ENCODE peak calls at places on chromosomes 4 and X, in four cellular contexts. One of them, this sample, is unnamed.

GRCh38 chr4:140567722-140568121 is 1.0 kb downstream of the UCP1 start:
- DNase-seq in A549: no peak
- DNase-seq in K562: no peak
- DNase-seq in HepG2: no peak
- DNase-seq in this sample: peak; percentile 37

GRCh38 chrX:13688384-13688771 is 550 bp upstream of the RAB9A start:
- DNase-seq in A549: no peak
- DNase-seq in HepG2: no peak
- DNase-seq in K562: no peak
- DNase-seq in this sample: no peak

GRCh38 chr4:10111067-10111801 is 5.4 kb downstream of the WDR1 start:
- DNase-seq in K562: no peak
- DNase-seq in A549: no peak
- DNase-seq in HepG2: no peak
- DNase-seq in this sample: no peak

GRCh38 chr4:168608771-168609170 is 111.9 kb downstream of the PALLD start:
- DNase-seq in HepG2: no peak
- DNase-seq in A549: no peak
- DNase-seq in K562: no peak
- DNase-seq in this sample: no peak

GRCh38 chr4:128354205-128354821 is 66.7 kb upstream of the PGRMC2 start:
- DNase-seq in HepG2: peak; percentile 30
- DNase-seq in K562: peak; percentile 21
- DNase-seq in A549: peak; percentile 88
- DNase-seq in this sample: no peak

GRCh38 chr4:7306566-7306965 is 114.2 kb downstream of the SORCS2 start:
- DNase-seq in K562: no peak
- DNase-seq in HepG2: no peak
- DNase-seq in A549: no peak
- DNase-seq in this sample: no peak

GRCh38 chr4:99655315-99656081 is 2.1 kb downstream of the C4orf54 start:
- DNase-seq in HepG2: no peak
- DNase-seq in K562: no peak
- DNase-seq in A549: no peak
- DNase-seq in this sample: no peak

GRCh38 chrX:39981946-39982345 is 115.8 kb downstream of the BCOR start:
- DNase-seq in K562: no peak
- DNase-seq in HepG2: no peak
- DNase-seq in A549: no peak
- DNase-seq in this sample: no peak

GRCh38 chr4:112519689-112520597 is 4.0 kb upstream of the NEUROG2 start:
- DNase-seq in A549: no peak
- DNase-seq in HepG2: no peak
- DNase-seq in K562: no peak
- DNase-seq in this sample: peak; percentile 70

GRCh38 chr4:53532521-53532920 is 58.8 kb downstream of the LNX1 start:
- DNase-seq in HepG2: no peak
- DNase-seq in A549: no peak
- DNase-seq in K562: no peak
- DNase-seq in this sample: no peak

GRCh38 chr4:5964030-5964429 is 54.2 kb downstream of the C4orf50 start:
- DNase-seq in A549: no peak
- DNase-seq in K562: no peak
- DNase-seq in HepG2: no peak
- DNase-seq in this sample: no peak

GRCh38 chr4:5962416-5962815 is 55.8 kb downstream of the C4orf50 start:
- DNase-seq in K562: no peak
- DNase-seq in A549: no peak
- DNase-seq in HepG2: no peak
- DNase-seq in this sample: no peak

GRCh38 chr4:5965225-5965624 is 53.0 kb downstream of the C4orf50 start:
- DNase-seq in K562: no peak
- DNase-seq in HepG2: no peak
- DNase-seq in A549: no peak
- DNase-seq in this sample: no peak

GRCh38 chr4:5960197-5960880 is 57.9 kb downstream of the C4orf50 start:
- DNase-seq in HepG2: no peak
- DNase-seq in A549: no peak
- DNase-seq in K562: no peak
- DNase-seq in this sample: no peak

GRCh38 chr4:5963611-5964010 is 54.6 kb downstream of the C4orf50 start:
- DNase-seq in K562: no peak
- DNase-seq in A549: no peak
- DNase-seq in HepG2: no peak
- DNase-seq in this sample: peak; percentile 40
- TF ChIP-seq HMGXB4 in K562: no peak
- TF ChIP-seq HMGXB4 in A549: no peak
- TF ChIP-seq HMGXB4 in HepG2: no peak
- TF ChIP-seq HMGXB4 in this sample: no peak

GRCh38 chr4:185728886-185729285 is 83.1 kb downstream of the SORBS2 start:
- DNase-seq in K562: no peak
- DNase-seq in A549: no peak
- DNase-seq in HepG2: no peak
- DNase-seq in this sample: no peak

GRCh38 chr4:185730849-185731608 is 81.0 kb downstream of the SORBS2 start:
- DNase-seq in A549: no peak
- DNase-seq in K562: no peak
- DNase-seq in HepG2: no peak
- DNase-seq in this sample: no peak

GRCh38 chr4:185729300-185729912 is 82.6 kb downstream of the SORBS2 start:
- DNase-seq in A549: no peak
- DNase-seq in K562: no peak
- DNase-seq in HepG2: no peak
- DNase-seq in this sample: no peak

GRCh38 chr4:185726931-185727330 is 85.1 kb downstream of the SORBS2 start:
- DNase-seq in A549: no peak
- DNase-seq in HepG2: no peak
- DNase-seq in K562: no peak
- DNase-seq in this sample: no peak

GRCh38 chr4:185730387-185730786 is 81.6 kb downstream of the SORBS2 start:
- DNase-seq in HepG2: no peak
- DNase-seq in K562: no peak
- DNase-seq in A549: peak; percentile 6
- DNase-seq in this sample: no peak
- TF ChIP-seq HMGXB4 in HepG2: no peak
- TF ChIP-seq HMGXB4 in K562: no peak
- TF ChIP-seq HMGXB4 in A549: no peak
- TF ChIP-seq HMGXB4 in this sample: no peak

GRCh38 chrX:71653344-71653743 is 14.0 kb upstream of the LOC101059915 start:
- DNase-seq in A549: no peak
- DNase-seq in K562: no peak
- DNase-seq in HepG2: no peak
- DNase-seq in this sample: no peak

GRCh38 chrX:71657267-71657666 is 10.1 kb upstream of the LOC101059915 start:
- DNase-seq in K562: no peak
- DNase-seq in A549: peak; percentile 13
- DNase-seq in HepG2: no peak
- DNase-seq in this sample: no peak

GRCh38 chrX:71650333-71650969 is 16.9 kb upstream of the LOC101059915 start:
- DNase-seq in HepG2: peak; percentile 14
- DNase-seq in K562: no peak
- DNase-seq in A549: peak; percentile 17
- DNase-seq in this sample: no peak

GRCh38 chrX:71652405-71652804 is 14.9 kb upstream of the LOC101059915 start:
- DNase-seq in HepG2: peak; percentile 31
- DNase-seq in A549: peak; percentile 61
- DNase-seq in K562: peak; percentile 38
- DNase-seq in this sample: peak; percentile 42
- TF ChIP-seq HMGXB4 in HepG2: no peak
- TF ChIP-seq HMGXB4 in A549: no peak
- TF ChIP-seq HMGXB4 in K562: no peak
- TF ChIP-seq HMGXB4 in this sample: no peak

DNA sequence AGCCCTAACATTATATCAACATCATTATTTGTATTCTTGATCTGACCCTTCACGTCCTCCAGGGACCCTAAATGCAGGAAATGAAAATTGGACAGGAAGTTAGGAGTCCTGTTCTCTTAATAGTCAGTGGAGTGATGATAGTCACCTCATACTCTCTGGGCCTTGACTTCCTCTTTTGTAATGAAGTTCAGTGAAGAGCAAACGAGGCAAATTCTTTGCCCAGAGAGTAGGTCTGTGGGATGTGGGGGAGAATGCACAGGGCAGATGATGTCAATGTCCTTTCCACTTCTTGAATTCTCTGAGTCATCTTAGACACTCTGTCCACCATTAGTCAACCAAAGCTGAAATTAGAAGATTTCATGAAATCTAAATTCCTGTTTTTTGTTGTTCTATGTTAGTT is 17.1 kb upstream of the GPRIN3 start:
- DNase-seq in K562: no peak
- DNase-seq in HepG2: no peak
- DNase-seq in A549: no peak
- DNase-seq in this sample: no peak
- TF ChIP-seq HMGXB4 in K562: no peak
- TF ChIP-seq HMGXB4 in HepG2: no peak
- TF ChIP-seq HMGXB4 in A549: no peak
- TF ChIP-seq HMGXB4 in this sample: no peak

GRCh38 chrX:132364313-132364712 is 124.5 kb downstream of the MBNL3 start:
- DNase-seq in HepG2: no peak
- DNase-seq in K562: no peak
- DNase-seq in A549: no peak
- DNase-seq in this sample: no peak

GRCh38 chrX:132365490-132365889 is 123.3 kb downstream of the MBNL3 start:
- DNase-seq in HepG2: no peak
- DNase-seq in K562: no peak
- DNase-seq in A549: no peak
- DNase-seq in this sample: no peak

GRCh38 chrX:132367984-132368383 is 120.9 kb downstream of the MBNL3 start:
- DNase-seq in K562: no peak
- DNase-seq in HepG2: peak; percentile 83
- DNase-seq in A549: no peak
- DNase-seq in this sample: no peak

GRCh38 chrX:132369650-132370049 is 119.2 kb downstream of the MBNL3 start:
- DNase-seq in K562: no peak
- DNase-seq in A549: no peak
- DNase-seq in HepG2: peak; percentile 81
- DNase-seq in this sample: no peak

DNA sequence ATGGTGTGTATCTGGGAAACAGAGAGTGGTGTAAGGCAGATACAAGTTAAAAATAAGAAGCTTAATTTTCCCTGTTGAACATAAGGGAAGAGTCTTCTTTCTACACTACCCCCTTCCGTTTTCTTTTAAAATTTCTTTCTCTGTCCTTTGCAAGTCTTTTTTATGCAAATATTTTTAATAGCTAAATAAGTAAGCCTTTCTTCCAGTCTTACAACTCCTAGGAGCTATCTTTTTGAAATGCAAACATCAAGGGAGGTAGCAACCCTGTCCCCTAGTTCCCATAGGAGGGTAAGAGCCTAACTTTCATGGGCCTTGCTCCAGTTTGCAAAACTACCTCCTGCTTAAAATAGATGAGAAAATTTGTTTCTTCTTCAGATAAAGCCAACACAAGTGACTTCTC is 121.5 kb downstream of the MBNL3 start:
- DNase-seq in HepG2: no peak
- DNase-seq in A549: no peak
- DNase-seq in K562: no peak
- DNase-seq in this sample: no peak
- TF ChIP-seq HMGXB4 in HepG2: no peak
- TF ChIP-seq HMGXB4 in A549: no peak
- TF ChIP-seq HMGXB4 in K562: no peak
- TF ChIP-seq HMGXB4 in this sample: no peak

GRCh38 chr4:116016201-116016600 is 902.8 kb upstream of the NDST4 start:
- DNase-seq in HepG2: no peak
- DNase-seq in K562: no peak
- DNase-seq in A549: no peak
- DNase-seq in this sample: no peak
- TF ChIP-seq HMGXB4 in HepG2: no peak
- TF ChIP-seq HMGXB4 in K562: no peak
- TF ChIP-seq HMGXB4 in A549: no peak
- TF ChIP-seq HMGXB4 in this sample: no peak

DNA sequence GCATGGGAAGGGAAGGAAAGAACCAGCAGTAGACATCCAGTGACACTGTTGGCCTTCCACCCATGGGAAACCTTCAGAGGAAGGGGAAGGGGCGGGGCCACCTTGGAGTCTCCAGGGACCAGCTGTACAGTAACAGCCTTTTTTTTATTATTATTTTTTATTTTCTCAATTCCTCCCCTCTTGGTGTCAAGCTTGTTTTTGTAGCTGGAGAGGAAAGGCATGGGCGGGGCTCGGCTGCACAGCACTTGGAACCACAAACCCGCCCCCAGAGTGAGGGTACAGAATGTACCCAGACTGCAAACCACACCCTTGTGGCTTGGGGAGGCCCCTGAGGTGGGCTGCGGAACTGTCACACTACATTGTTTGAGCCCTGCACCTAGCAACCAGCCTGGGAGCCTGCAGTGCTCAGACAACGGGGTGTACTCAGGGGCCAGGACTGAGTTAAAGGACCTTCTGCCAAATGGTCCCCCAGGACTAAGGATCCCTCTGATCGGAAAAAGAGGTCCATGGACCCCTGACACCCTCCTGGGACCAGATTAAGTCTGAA is 45.7 kb downstream of the PRPS1 start:
- DNase-seq in A549: no peak
- DNase-seq in K562: peak; percentile 56
- DNase-seq in HepG2: no peak
- DNase-seq in this sample: no peak
- TF ChIP-seq HMGXB4 in A549: no peak
- TF ChIP-seq HMGXB4 in K562: no peak
- TF ChIP-seq HMGXB4 in HepG2: no peak
- TF ChIP-seq HMGXB4 in this sample: no peak

DNA sequence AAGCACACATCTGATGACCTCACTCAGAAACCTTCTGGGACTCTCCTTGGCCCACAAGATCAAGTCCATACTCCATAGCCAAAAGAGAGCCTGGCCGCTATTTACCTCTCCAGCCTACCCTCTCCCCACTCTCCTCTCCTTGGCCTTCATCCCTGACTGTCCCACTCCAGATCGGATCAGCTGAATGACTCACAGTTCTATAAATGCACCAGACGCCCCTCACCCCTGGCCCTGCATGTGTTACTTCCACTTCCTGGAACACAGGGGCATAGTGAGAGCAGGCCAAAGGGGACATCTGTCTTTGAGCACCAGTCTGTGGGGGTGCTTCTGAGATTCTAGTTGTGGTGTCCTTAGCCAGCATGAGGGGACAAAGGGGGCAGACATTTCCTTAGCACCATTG is 62.4 kb downstream of the PJA1 start:
- DNase-seq in A549: no peak
- DNase-seq in HepG2: no peak
- DNase-seq in K562: no peak
- DNase-seq in this sample: no peak
- TF ChIP-seq HMGXB4 in A549: no peak
- TF ChIP-seq HMGXB4 in HepG2: no peak
- TF ChIP-seq HMGXB4 in K562: no peak
- TF ChIP-seq HMGXB4 in this sample: no peak